ENCODE peak calls at places on chromosomes 3 and 15, in nine cellular contexts. F, Q, N, W, J, R, T, E and D are unnamed samples.

GRCh38 chr15:89777821-89778380 is 1.8 kb downstream of the MESP2 start:
- DNase-seq in F (no peak), Q (no peak), N (peak; percentile 67), W (no peak), J (no peak), R (no peak), T (no peak), E (no peak), D (no peak)

GRCh38 chr15:100712226-100712625 is 109.8 kb downstream of the ASB7 start:
- DNase-seq in F (no peak), Q (no peak), N (no peak), W (no peak), J (no peak), R (no peak), T (no peak), E (peak; percentile 73), D (no peak)

GRCh38 chr3:116863842-116864626 is 154.5 kb downstream of the TUSC7 start:
- DNase-seq in F (no peak), Q (no peak), N (peak; percentile 21), W (no peak), J (no peak), R (peak; percentile 50), T (no peak), E (peak; percentile 27), D (peak; percentile 64)

GRCh38 chr3:185647880-185648210 is 61.8 kb downstream of the SENP2 start:
- DNase-seq in F (no peak), Q (no peak), N (no peak), W (no peak), J (no peak), R (no peak), T (no peak), E (no peak), D (no peak)

GRCh38 chr3:12484983-12485327 is 675 bp downstream of the TSEN2 start:
- DNase-seq in F (no peak), Q (no peak), N (no peak), W (no peak), J (no peak), R (no peak), T (no peak), E (no peak), D (peak; percentile 9)

GRCh38 chr15:25504307-25504706 is 65.5 kb upstream of the UBE3A start:
- DNase-seq in F (no peak), Q (no peak), N (no peak), W (no peak), J (peak; percentile 31), R (no peak), T (no peak), E (no peak), D (no peak)

GRCh38 chr3:146581080-146581601 is 24.0 kb downstream of the PLSCR5 start:
- DNase-seq in F (no peak), Q (no peak), N (no peak), W (no peak), J (no peak), R (no peak), T (no peak), E (no peak), D (peak; percentile 16)

GRCh38 chr3:102124301-102125158 is 275.2 kb downstream of the NFKBIZ start:
- DNase-seq in F (no peak), Q (no peak), N (no peak), W (no peak), J (no peak), R (no peak), T (no peak), E (no peak), D (peak; percentile 96)

GRCh38 chr3:157030712-157031111 is 129.2 kb downstream of the CCNL1 start:
- DNase-seq in F (no peak), Q (no peak), N (no peak), W (no peak), J (no peak), R (no peak), T (no peak), E (no peak), D (peak; percentile 8)

GRCh38 chr15:70121656-70122297 is 24.1 kb upstream of the TLE3 start:
- DNase-seq in F (no peak), Q (no peak), N (no peak), W (peak; percentile 52), J (no peak), R (no peak), T (no peak), E (peak; percentile 67), D (peak; percentile 60)

GRCh38 chr3:106317141-106318055 is 448.6 kb upstream of the CBLB start:
- DNase-seq in F (no peak), Q (no peak), N (no peak), W (no peak), J (no peak), R (no peak), T (no peak), E (no peak), D (no peak)

GRCh38 chr3:77320514-77320913 is 280.6 kb downstream of the ROBO2 start:
- DNase-seq in F (peak; percentile 1), Q (no peak), N (peak; percentile 21), W (no peak), J (no peak), R (peak; percentile 37), T (no peak), E (no peak), D (peak; percentile 53)

GRCh38 chr15:51094606-51095569 is at the start of gene TNFAIP8L3:
- DNase-seq in F (no peak), Q (no peak), N (peak; percentile 84), W (no peak), J (no peak), R (no peak), T (no peak), E (peak; percentile 28), D (peak; percentile 45)

GRCh38 chr15:51095681-51096331 is 1.1 kb upstream of the TNFAIP8L3 start:
- DNase-seq in F (no peak), Q (no peak), N (no peak), W (no peak), J (no peak), R (no peak), T (no peak), E (no peak), D (no peak)

GRCh38 chr15:51092480-51092879 is 2.2 kb downstream of the TNFAIP8L3 start:
- DNase-seq in F (no peak), Q (no peak), N (no peak), W (no peak), J (no peak), R (no peak), T (no peak), E (no peak), D (no peak)

GRCh38 chr15:51093865-51094605 is 671 bp downstream of the TNFAIP8L3 start:
- DNase-seq in F (no peak), Q (peak; percentile 41), N (peak; percentile 62), W (no peak), J (no peak), R (no peak), T (no peak), E (peak; percentile 50), D (peak; percentile 35)

DNA sequence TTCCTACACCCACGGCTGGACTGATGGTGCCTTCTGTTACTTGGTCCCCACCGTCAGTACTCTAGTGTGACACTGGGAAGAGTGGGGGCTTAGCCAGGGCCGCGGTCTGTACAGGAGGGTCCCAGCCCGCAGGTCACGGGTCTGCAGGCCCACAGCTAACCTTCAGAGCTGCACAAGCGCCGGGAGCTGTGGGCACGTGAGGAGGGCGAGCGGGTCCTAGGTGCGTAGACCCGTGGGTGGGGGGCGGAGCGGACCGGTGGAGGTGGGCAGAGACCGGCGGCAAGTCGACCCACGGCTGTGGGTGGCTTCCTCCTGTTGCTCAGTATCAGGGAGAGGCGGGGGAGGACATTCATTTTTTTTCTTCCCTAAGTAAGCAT is 1.2 kb downstream of the TNFAIP8L3 start:
- DNase-seq in F (no peak), Q (no peak), N (no peak), W (no peak), J (no peak), R (no peak), T (no peak), E (no peak), D (no peak)
- H3K4me3 ChIP-seq in F (no peak overlapping the region), Q (peak overlapping the region; percentile 54), N (peak overlapping the region; percentile 44), W (peak overlapping the region; percentile 70), J (no peak overlapping the region), R (no peak overlapping the region), T (no peak overlapping the region), E (peak overlapping the region; percentile 60), D (no peak overlapping the region)

DNA sequence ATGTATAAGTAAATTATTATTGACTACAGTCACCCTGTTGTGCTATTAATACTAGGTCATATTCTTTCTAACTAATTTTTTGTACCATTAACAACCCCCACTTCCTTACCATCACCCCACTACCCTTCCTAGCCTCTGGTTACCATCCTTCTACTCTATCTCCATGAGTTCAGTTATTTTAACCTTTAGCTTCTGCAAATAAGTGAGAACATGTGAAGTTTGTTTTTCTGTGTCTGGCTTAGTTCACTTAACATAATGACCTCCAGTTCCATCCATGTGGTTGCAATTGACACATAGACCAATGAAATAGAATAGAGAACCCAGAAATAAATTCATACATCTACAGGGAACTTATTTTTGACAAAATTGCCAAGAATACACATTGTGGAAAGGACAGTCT is 55.4 kb upstream of the CHRNB4 start:
- DNase-seq in F (no peak), Q (no peak), N (no peak), W (no peak), J (no peak), R (no peak), T (no peak), E (no peak), D (no peak)
- H3K4me3 ChIP-seq in F (no peak overlapping the region), Q (no peak overlapping the region), N (no peak overlapping the region), W (no peak overlapping the region), J (no peak overlapping the region), R (no peak overlapping the region), T (no peak overlapping the region), E (no peak overlapping the region), D (no peak overlapping the region)

DNA sequence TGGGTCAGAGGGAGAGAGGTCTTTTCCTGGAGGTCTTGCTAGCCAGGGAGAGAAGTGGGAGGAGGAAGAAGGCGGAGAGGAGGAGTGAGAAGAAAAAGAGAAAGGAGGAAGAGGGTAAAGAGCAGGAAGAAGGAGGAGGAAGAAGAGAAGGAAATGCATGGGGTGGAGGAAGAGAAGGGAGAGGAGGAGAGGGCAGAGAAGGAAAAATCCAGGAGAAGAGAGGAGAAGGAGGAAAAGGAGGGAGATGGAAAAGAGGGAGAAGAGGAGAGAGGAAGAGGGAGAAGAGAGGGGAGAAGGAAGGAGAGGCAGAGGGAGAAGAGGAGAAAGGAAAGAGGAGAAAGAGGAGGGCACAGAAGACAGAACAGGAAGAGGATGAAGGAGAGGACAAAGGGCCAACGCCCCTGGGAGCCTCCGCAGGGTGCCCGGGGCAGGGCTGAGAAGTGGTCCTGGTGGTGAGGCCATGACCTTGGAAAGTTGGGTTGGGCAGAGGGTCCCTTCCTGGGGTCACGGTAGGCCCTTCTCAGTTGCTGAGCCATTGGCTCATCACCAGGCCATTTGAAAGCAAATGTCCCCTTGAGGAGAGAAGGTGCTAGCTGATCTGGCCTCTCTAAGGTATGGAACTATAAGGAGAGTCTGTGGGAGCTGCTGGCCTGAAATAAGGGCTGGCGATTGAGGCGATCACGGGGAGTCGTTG is 1.2 kb upstream of the SEMA3F start:
- DNase-seq in F (no peak), Q (no peak), N (no peak), W (no peak), J (no peak), R (no peak), T (no peak), E (no peak), D (no peak)
- H3K4me3 ChIP-seq in F (no peak overlapping the region), Q (no peak overlapping the region), N (peak overlapping the region; percentile 67), W (peak overlapping the region; percentile 73), J (no peak overlapping the region), R (peak overlapping the region; percentile 61), T (peak overlapping the region; percentile 39), E (peak overlapping the region; percentile 50), D (no peak overlapping the region)

DNA sequence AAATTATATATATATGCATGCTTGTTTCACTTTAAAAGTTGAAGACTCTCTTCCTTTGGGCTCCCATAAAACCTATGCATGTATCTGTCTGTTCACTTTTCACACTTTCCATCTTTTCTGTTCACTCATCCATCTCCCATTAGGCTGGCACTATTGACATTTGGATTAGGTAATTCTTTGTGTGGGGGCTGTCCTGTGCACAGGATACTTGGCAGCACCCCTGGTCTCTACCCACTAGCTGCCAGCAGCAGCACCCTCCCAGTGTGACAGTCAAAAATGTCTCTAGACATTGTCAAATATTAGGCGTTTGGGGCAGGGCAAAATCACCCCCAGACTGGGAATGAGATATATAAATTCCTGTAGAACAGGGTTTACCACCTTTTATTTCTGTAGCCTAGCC is 72.3 kb upstream of the EIF1B start:
- DNase-seq in F (no peak), Q (no peak), N (no peak), W (no peak), J (no peak), R (no peak), T (no peak), E (no peak), D (no peak)
- H3K4me3 ChIP-seq in F (no peak overlapping the region), Q (no peak overlapping the region), N (no peak overlapping the region), W (no peak overlapping the region), J (no peak overlapping the region), R (no peak overlapping the region), T (no peak overlapping the region), E (no peak overlapping the region), D (no peak overlapping the region)